ENCODE peak calls at places on chromosome 1, in four cellular contexts. G is KBM-7; D is activated naive CD4-positive, alpha-beta T cell treated with anti-CD3 and anti-CD28 coated beads, Interleukin-2, amount 10 ng/mL, durations not matched to agents 7 days and 5 days; J is posterior cingulate gyrus. Q is an unnamed sample.

GRCh38 chr1:53061859-53062714 is at the start of gene PODN:
- DNase-seq in G (peak), D (no peak), J (no peak), Q (no peak)

GRCh38 chr1:72481420-72481819 is 199.1 kb upstream of the NEGR1 start:
- DNase-seq in G (no peak), D (no peak), J (no peak), Q (no peak)

GRCh38 chr1:68459091-68459490 is 9.3 kb upstream of the RPE65 start:
- DNase-seq in G (no peak), D (no peak), J (no peak), Q (no peak)

GRCh38 chr1:39105061-39105840 is 79.1 kb downstream of the NDUFS5 start:
- DNase-seq in G (peak), D (peak), J (no peak), Q (peak)

GRCh38 chr1:198681247-198681646 is 42.4 kb downstream of the PTPRC start:
- DNase-seq in G (peak), D (no peak), J (no peak), Q (no peak)

GRCh38 chr1:70718086-70718630 is 307.1 kb downstream of the CTH start:
- DNase-seq in G (no peak), D (no peak), J (no peak), Q (no peak)

GRCh38 chr1:115642168-115643072 is 650 bp downstream of the VANGL1 start:
- DNase-seq in G (peak), D (peak), J (peak), Q (peak)

GRCh38 chr1:53091841-53092645 is 30.0 kb downstream of the PODN start:
- DNase-seq in G (peak), D (no peak), J (peak), Q (no peak)

GRCh38 chr1:204887846-204888245 is 17.2 kb downstream of the NFASC start:
- DNase-seq in G (no peak), D (no peak), J (no peak), Q (no peak)

GRCh38 chr1:84890581-84890980 is 2.4 kb downstream of the LPAR3 start:
- DNase-seq in G (no peak), D (no peak), J (no peak), Q (no peak)

GRCh38 chr1:91701494-91701869 is 184.5 kb downstream of the TGFBR3 start:
- DNase-seq in G (no peak), D (no peak), J (no peak), Q (no peak)

GRCh38 chr1:211870156-211870555 is 39.6 kb upstream of the LPGAT1 start:
- DNase-seq in G (no peak), D (no peak), J (no peak), Q (no peak)

GRCh38 chr1:3373175-3373574 is 81.3 kb upstream of the ARHGEF16 start:
- DNase-seq in G (no peak), D (no peak), J (no peak), Q (no peak)